ENCODE peak calls at places on chromosomes 3 and 15, in four cellular contexts. M, T, A and L are unnamed samples.
A peak's percentile ranks its signal among the peaks of the same experiment; 100 is the strongest.

GRCh38 chr3:41111011-41111410 is 88.3 kb upstream of the CTNNB1 start:
- DNase-seq in A (peak; percentile 13), M (no peak), T (no peak), L (no peak)

GRCh38 chr3:13160619-13161018 is 87.4 kb upstream of the IQSEC1 start:
- DNase-seq in M (no peak), A (no peak), T (no peak), L (no peak)

GRCh38 chr15:94666553-94666952 is 435.2 kb downstream of the MCTP2 start:
- DNase-seq in A (peak; percentile 3), M (no peak), T (peak; percentile 19), L (no peak)

GRCh38 chr3:148735597-148735996 is 37.9 kb downstream of the AGTR1 start:
- DNase-seq in A (no peak), M (no peak), T (no peak), L (no peak)

GRCh38 chr3:192892981-192893827 is 24.5 kb downstream of the MB21D2 start:
- DNase-seq in T (no peak), A (no peak), M (peak; percentile 94), L (peak; percentile 30)

GRCh38 chr3:179969525-179969924 is 67.2 kb downstream of the PEX5L start:
- DNase-seq in T (no peak), A (no peak), M (peak; percentile 54), L (no peak)

GRCh38 chr15:68679961-68680371 is 101.2 kb downstream of the CORO2B start:
- DNase-seq in M (no peak), A (no peak), T (no peak), L (no peak)

GRCh38 chr3:125003369-125003853 is 52.4 kb downstream of the HEG1 start:
- DNase-seq in M (no peak), A (peak; percentile 98), T (no peak), L (no peak)

GRCh38 chr3:149587383-149587782 is 70.4 kb downstream of the WWTR1 start:
- DNase-seq in M (no peak), A (no peak), T (no peak), L (no peak)

GRCh38 chr3:98733055-98733777 is 29.9 kb upstream of the ST3GAL6 start:
- DNase-seq in M (no peak), A (peak; percentile 12), T (no peak), L (peak; percentile 61)
- TF ChIP-seq TCF7 in M (no peak), A (no peak), T (no peak), L (no peak)

GRCh38 chr3:101639280-101639963 is 37.5 kb downstream of the ZBTB11 start:
- DNase-seq in T (no peak), A (no peak), M (no peak), L (no peak)
- TF ChIP-seq TCF7 in T (no peak), A (no peak), M (no peak), L (no peak)

DNA sequence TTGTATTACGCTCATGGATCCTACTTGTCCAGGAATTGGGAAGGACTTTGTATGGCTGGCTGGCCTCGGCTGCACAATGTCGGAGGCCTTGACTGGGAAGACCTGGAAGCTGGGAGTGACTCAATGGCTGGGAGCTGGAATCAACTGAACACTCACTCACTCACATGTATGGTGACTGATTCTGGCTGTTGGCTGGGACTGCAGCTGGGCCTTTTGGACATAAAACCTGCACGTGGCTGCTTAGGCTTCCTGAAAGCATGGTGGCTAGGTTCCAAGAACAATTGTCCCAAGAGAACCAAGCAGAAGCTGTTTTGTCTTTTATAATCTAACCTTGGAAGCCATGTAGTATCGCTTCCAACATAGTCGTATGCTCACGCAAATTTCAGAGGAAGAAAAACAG is 38.0 kb upstream of the CMTM8 start:
- DNase-seq in M (no peak), T (no peak), A (no peak), L (no peak)
- TF ChIP-seq TCF7 in M (no peak), T (no peak), A (no peak), L (no peak)

GRCh38 chr3:119662604-119663377 is 2.4 kb upstream of the POPDC2 start:
- DNase-seq in A (no peak), M (no peak), T (no peak), L (no peak)

GRCh38 chr3:119665954-119666559 is 5.7 kb upstream of the POPDC2 start:
- DNase-seq in M (no peak), A (no peak), T (no peak), L (no peak)

GRCh38 chr3:119664850-119665379 is 4.5 kb upstream of the POPDC2 start:
- DNase-seq in T (no peak), M (no peak), A (peak; percentile 39), L (no peak)

GRCh38 chr3:119664370-119664769 is 4.0 kb upstream of the POPDC2 start:
- DNase-seq in T (no peak), M (no peak), A (no peak), L (no peak)

DNA sequence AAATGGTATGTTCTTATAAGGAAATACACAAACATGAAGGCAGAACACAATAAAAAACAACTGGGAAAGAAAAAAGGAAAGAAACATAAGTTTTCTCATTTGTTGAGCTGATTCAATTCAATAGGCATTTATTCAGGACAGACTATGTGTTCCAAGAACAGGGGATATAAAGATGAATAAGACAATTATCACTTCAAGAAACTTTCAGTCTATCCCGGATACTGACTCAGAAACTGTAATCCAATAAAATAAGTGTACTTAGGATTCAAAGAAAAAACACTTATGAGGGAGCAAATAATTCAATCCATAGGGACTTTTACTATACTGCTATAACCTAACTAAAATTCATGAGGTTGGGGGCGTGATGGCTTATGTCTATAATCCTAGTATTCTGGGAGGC is 3.5 kb upstream of the POPDC2 start:
- DNase-seq in T (no peak), A (no peak), M (no peak), L (no peak)
- TF ChIP-seq TCF7 in T (no peak), A (no peak), M (no peak), L (no peak)